ENCODE peak calls at places on chromosomes 11 and 22, in ten cellular contexts. One of them, this sample, is unnamed.

GRCh38 chr11:117199061-117199915 is at the start of gene TAGLN:
- DNase-seq in OCI-LY7: no peak
- DNase-seq in A549: no peak
- DNase-seq in HFFc6: peak; percentile 94
- DNase-seq in spleen: no peak
- DNase-seq in neural crest cell: peak; percentile 15
- DNase-seq in brain microvascular endothelial cell: peak; percentile 97
- DNase-seq in K562: no peak
- DNase-seq in HL-60: no peak
- DNase-seq in astrocyte of the spinal cord: peak; percentile 97
- DNase-seq in this sample: no peak

GRCh38 chr11:40445391-40445790 is 1014.1 kb downstream of the LRRC4C start:
- DNase-seq in OCI-LY7: no peak
- DNase-seq in A549: no peak
- DNase-seq in HFFc6: peak; percentile 4
- DNase-seq in spleen: no peak
- DNase-seq in neural crest cell: no peak
- DNase-seq in brain microvascular endothelial cell: no peak
- DNase-seq in K562: no peak
- DNase-seq in HL-60: no peak
- DNase-seq in astrocyte of the spinal cord: no peak
- DNase-seq in this sample: no peak

GRCh38 chr22:42769574-42770447 is 49.1 kb upstream of the A4GALT start:
- DNase-seq in OCI-LY7: peak; percentile 74
- DNase-seq in A549: no peak
- DNase-seq in HFFc6: peak; percentile 63
- DNase-seq in spleen: peak; percentile 89
- DNase-seq in neural crest cell: no peak
- DNase-seq in brain microvascular endothelial cell: peak; percentile 90
- DNase-seq in K562: peak; percentile 62
- DNase-seq in HL-60: peak; percentile 65
- DNase-seq in astrocyte of the spinal cord: peak; percentile 82
- DNase-seq in this sample: no peak

GRCh38 chr22:29353286-29353685 is 35.1 kb downstream of the AP1B1 start:
- DNase-seq in OCI-LY7: no peak
- DNase-seq in A549: no peak
- DNase-seq in HFFc6: no peak
- DNase-seq in spleen: no peak
- DNase-seq in neural crest cell: no peak
- DNase-seq in brain microvascular endothelial cell: no peak
- DNase-seq in K562: no peak
- DNase-seq in HL-60: no peak
- DNase-seq in astrocyte of the spinal cord: no peak
- DNase-seq in this sample: no peak

GRCh38 chr22:42484506-42484905 is 35.1 kb downstream of the RRP7A start:
- DNase-seq in OCI-LY7: no peak
- DNase-seq in A549: no peak
- DNase-seq in HFFc6: no peak
- DNase-seq in spleen: no peak
- DNase-seq in neural crest cell: no peak
- DNase-seq in brain microvascular endothelial cell: no peak
- DNase-seq in K562: no peak
- DNase-seq in HL-60: no peak
- DNase-seq in astrocyte of the spinal cord: no peak
- DNase-seq in this sample: no peak

GRCh38 chr11:122486793-122487495 is 168.6 kb upstream of the UBASH3B start:
- DNase-seq in OCI-LY7: no peak
- DNase-seq in A549: no peak
- DNase-seq in HFFc6: no peak
- DNase-seq in spleen: no peak
- DNase-seq in neural crest cell: peak; percentile 4
- DNase-seq in brain microvascular endothelial cell: peak; percentile 2
- DNase-seq in K562: no peak
- DNase-seq in HL-60: no peak
- DNase-seq in astrocyte of the spinal cord: peak; percentile 5
- DNase-seq in this sample: no peak

GRCh38 chr22:42320463-42321416 is 50.3 kb upstream of the TCF20 start:
- DNase-seq in OCI-LY7: no peak
- DNase-seq in A549: no peak
- DNase-seq in HFFc6: no peak
- DNase-seq in spleen: no peak
- DNase-seq in neural crest cell: no peak
- DNase-seq in brain microvascular endothelial cell: no peak
- DNase-seq in K562: no peak
- DNase-seq in HL-60: no peak
- DNase-seq in astrocyte of the spinal cord: no peak
- DNase-seq in this sample: no peak

GRCh38 chr11:134474942-134475341 is 62.9 kb upstream of the B3GAT1 start:
- DNase-seq in OCI-LY7: no peak
- DNase-seq in A549: no peak
- DNase-seq in HFFc6: no peak
- DNase-seq in spleen: no peak
- DNase-seq in neural crest cell: no peak
- DNase-seq in brain microvascular endothelial cell: no peak
- DNase-seq in K562: no peak
- DNase-seq in HL-60: no peak
- DNase-seq in astrocyte of the spinal cord: no peak
- DNase-seq in this sample: no peak

DNA sequence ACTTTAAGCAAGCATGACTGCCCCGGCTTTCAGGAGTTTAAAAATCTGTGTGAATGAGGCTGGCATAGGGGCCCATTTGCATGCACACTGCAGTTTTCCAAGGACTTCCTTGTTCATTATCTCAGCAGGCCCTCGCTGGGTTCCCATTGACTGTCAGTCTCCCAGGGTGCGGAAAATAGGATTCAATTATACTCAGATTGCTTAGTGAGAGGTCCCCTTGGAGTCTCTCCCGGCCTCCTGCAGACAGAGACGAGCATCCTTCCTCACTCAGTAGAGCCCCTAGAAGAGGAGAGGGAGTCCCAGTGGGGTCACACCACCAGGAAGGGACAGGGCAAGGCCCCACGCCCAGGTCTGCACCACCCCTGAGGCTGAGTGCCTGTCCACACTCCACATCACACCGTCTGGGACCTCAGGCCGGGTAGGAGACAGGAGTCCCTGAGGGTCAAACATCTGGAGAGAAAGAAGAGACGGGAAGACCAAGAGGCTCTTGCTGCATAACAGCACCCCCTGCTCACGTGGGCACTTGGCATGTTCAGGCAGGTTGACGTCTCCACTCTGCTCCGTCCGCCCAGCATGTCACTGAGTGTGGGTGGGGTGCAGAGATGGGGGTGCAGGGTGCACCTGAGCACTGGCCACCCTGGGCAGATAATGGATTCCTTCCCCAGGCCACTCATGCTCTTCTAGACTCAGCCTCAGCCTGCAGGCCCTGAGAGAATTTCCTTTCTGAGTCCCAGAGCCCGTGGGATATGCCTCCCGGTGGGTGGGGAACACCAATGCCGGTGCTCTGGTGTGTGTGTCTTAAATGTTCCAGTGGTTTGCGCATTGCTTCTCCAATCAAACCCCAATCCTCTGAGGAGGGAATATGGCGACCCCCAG is 58.8 kb downstream of the MCM5 start:
- DNase-seq in OCI-LY7: no peak
- DNase-seq in A549: no peak
- DNase-seq in HFFc6: no peak
- DNase-seq in spleen: no peak
- DNase-seq in neural crest cell: no peak
- DNase-seq in brain microvascular endothelial cell: no peak
- DNase-seq in K562: no peak
- DNase-seq in HL-60: no peak
- DNase-seq in astrocyte of the spinal cord: no peak
- DNase-seq in this sample: no peak
- TF ChIP-seq CTCF in OCI-LY7: no peak
- TF ChIP-seq CTCF in A549: no peak
- TF ChIP-seq CTCF in HFFc6: no peak
- TF ChIP-seq CTCF in spleen: no peak
- TF ChIP-seq CTCF in neural crest cell: no peak
- TF ChIP-seq CTCF in brain microvascular endothelial cell: no peak
- TF ChIP-seq CTCF in K562: no peak
- TF ChIP-seq CTCF in HL-60: no peak
- TF ChIP-seq CTCF in astrocyte of the spinal cord: no peak
- TF ChIP-seq CTCF in this sample: no peak

GRCh38 chr22:23373601-23374000 is 193.3 kb downstream of the BCR start:
- DNase-seq in OCI-LY7: no peak
- DNase-seq in A549: no peak
- DNase-seq in HFFc6: no peak
- DNase-seq in spleen: no peak
- DNase-seq in neural crest cell: no peak
- DNase-seq in brain microvascular endothelial cell: no peak
- DNase-seq in K562: no peak
- DNase-seq in HL-60: no peak
- DNase-seq in astrocyte of the spinal cord: no peak
- DNase-seq in this sample: no peak

GRCh38 chr22:23377767-23378166 is 197.5 kb downstream of the BCR start:
- DNase-seq in OCI-LY7: no peak
- DNase-seq in A549: no peak
- DNase-seq in HFFc6: no peak
- DNase-seq in spleen: no peak
- DNase-seq in neural crest cell: no peak
- DNase-seq in brain microvascular endothelial cell: no peak
- DNase-seq in K562: no peak
- DNase-seq in HL-60: no peak
- DNase-seq in astrocyte of the spinal cord: no peak
- DNase-seq in this sample: no peak

GRCh38 chr22:23380230-23380573 is 199.9 kb downstream of the IGLL1 start:
- DNase-seq in OCI-LY7: no peak
- DNase-seq in A549: no peak
- DNase-seq in HFFc6: no peak
- DNase-seq in spleen: no peak
- DNase-seq in neural crest cell: no peak
- DNase-seq in brain microvascular endothelial cell: no peak
- DNase-seq in K562: no peak
- DNase-seq in HL-60: no peak
- DNase-seq in astrocyte of the spinal cord: no peak
- DNase-seq in this sample: no peak

GRCh38 chr22:23375031-23375827 is 194.9 kb downstream of the BCR start:
- DNase-seq in OCI-LY7: no peak
- DNase-seq in A549: no peak
- DNase-seq in HFFc6: no peak
- DNase-seq in spleen: no peak
- DNase-seq in neural crest cell: no peak
- DNase-seq in brain microvascular endothelial cell: no peak
- DNase-seq in K562: no peak
- DNase-seq in HL-60: no peak
- DNase-seq in astrocyte of the spinal cord: no peak
- DNase-seq in this sample: no peak

DNA sequence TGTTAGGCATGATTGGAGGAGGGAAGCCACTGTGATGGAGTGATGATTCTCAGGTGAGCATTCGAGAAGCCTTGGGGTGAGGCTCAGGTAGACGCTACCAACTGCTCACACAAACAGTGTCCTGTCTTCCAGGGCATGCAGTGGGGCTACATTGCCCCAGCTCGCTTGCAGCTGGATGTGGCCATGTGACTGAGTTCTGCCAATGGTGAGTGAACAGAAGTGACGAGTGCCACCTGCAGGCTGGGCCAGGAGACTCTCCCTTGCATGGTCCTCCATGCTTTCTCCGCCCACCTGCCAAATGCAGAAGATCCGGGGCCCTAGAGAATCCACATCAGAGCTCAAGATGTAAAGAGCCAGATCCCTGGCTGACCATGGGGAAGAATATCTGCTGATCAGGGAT is 195.9 kb downstream of the BCR start:
- DNase-seq in OCI-LY7: peak; percentile 50
- DNase-seq in A549: peak; percentile 23
- DNase-seq in HFFc6: peak; percentile 2
- DNase-seq in spleen: no peak
- DNase-seq in neural crest cell: no peak
- DNase-seq in brain microvascular endothelial cell: no peak
- DNase-seq in K562: peak; percentile 65
- DNase-seq in HL-60: peak; percentile 2
- DNase-seq in astrocyte of the spinal cord: no peak
- DNase-seq in this sample: no peak
- TF ChIP-seq CTCF in OCI-LY7: peak; percentile 62
- TF ChIP-seq CTCF in A549: peak; percentile 8
- TF ChIP-seq CTCF in HFFc6: peak; percentile 54
- TF ChIP-seq CTCF in spleen: no peak
- TF ChIP-seq CTCF in neural crest cell: peak; percentile 24
- TF ChIP-seq CTCF in brain microvascular endothelial cell: peak; percentile 28
- TF ChIP-seq CTCF in K562: peak; percentile 66
- TF ChIP-seq CTCF in HL-60: no peak
- TF ChIP-seq CTCF in astrocyte of the spinal cord: peak; percentile 50
- TF ChIP-seq CTCF in this sample: no peak

GRCh38 chr11:27716850-27717249 is 16.6 kb upstream of the BDNF start:
- DNase-seq in OCI-LY7: no peak
- DNase-seq in A549: no peak
- DNase-seq in HFFc6: peak; percentile 57
- DNase-seq in spleen: no peak
- DNase-seq in neural crest cell: no peak
- DNase-seq in brain microvascular endothelial cell: no peak
- DNase-seq in K562: no peak
- DNase-seq in HL-60: no peak
- DNase-seq in astrocyte of the spinal cord: peak; percentile 62
- DNase-seq in this sample: no peak
- TF ChIP-seq CTCF in OCI-LY7: no peak
- TF ChIP-seq CTCF in A549: no peak
- TF ChIP-seq CTCF in HFFc6: peak; percentile 49
- TF ChIP-seq CTCF in spleen: no peak
- TF ChIP-seq CTCF in neural crest cell: no peak
- TF ChIP-seq CTCF in brain microvascular endothelial cell: peak; percentile 38
- TF ChIP-seq CTCF in K562: no peak
- TF ChIP-seq CTCF in HL-60: no peak
- TF ChIP-seq CTCF in astrocyte of the spinal cord: peak; percentile 41
- TF ChIP-seq CTCF in this sample: no peak

DNA sequence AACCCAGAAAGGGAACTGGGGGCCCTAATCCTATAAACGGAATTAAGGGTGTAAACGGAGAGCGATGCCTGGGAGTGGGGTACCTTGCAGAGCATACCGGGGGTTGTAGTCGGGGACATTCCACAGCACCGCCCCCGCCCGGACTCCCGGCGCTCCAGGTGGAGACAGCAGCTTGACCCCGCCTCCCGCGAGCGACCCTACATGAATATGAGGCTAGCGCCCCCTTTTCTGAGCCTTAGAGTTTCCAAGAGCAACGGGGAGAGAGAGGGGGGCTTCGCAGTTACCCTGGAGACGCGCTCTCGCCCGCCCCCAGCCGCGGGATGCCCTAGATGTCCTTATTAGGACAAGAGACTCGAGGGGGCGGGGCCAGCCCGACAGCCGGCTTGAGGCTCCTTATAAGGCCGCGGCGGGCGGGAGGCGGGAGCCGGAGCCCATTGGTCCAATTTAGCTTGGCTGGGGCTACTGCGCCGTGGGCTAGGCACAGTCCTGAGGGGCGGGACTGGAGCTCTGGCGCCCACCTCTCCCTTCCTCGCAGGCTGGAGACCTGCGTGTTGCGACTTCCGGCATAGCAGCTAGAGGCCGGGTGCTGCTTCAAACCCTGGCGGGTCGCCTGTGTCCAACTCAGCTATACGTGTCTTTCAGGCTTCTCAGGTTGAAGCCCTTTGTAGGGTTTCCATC is 960 bp upstream of the MUS81 start:
- DNase-seq in OCI-LY7: peak; percentile 99
- DNase-seq in A549: peak; percentile 97
- DNase-seq in HFFc6: peak; percentile 93
- DNase-seq in spleen: peak; percentile 100
- DNase-seq in neural crest cell: peak; percentile 96
- DNase-seq in brain microvascular endothelial cell: peak; percentile 98
- DNase-seq in K562: peak; percentile 83
- DNase-seq in HL-60: peak; percentile 98
- DNase-seq in astrocyte of the spinal cord: peak; percentile 100
- DNase-seq in this sample: peak; percentile 87
- TF ChIP-seq CTCF in OCI-LY7: peak; percentile 26
- TF ChIP-seq CTCF in A549: no peak
- TF ChIP-seq CTCF in HFFc6: peak; percentile 62
- TF ChIP-seq CTCF in spleen: no peak
- TF ChIP-seq CTCF in neural crest cell: peak; percentile 34
- TF ChIP-seq CTCF in brain microvascular endothelial cell: peak; percentile 13
- TF ChIP-seq CTCF in K562: peak; percentile 31
- TF ChIP-seq CTCF in HL-60: no peak
- TF ChIP-seq CTCF in astrocyte of the spinal cord: peak; percentile 12
- TF ChIP-seq CTCF in this sample: no peak

GRCh38 chr11:78574386-78575381 is at the start of gene NARS2:
- DNase-seq in OCI-LY7: peak; percentile 96
- DNase-seq in A549: peak; percentile 97
- DNase-seq in HFFc6: peak; percentile 94
- DNase-seq in spleen: peak; percentile 100
- DNase-seq in neural crest cell: peak; percentile 94
- DNase-seq in brain microvascular endothelial cell: peak; percentile 97
- DNase-seq in K562: peak; percentile 99
- DNase-seq in HL-60: peak; percentile 94
- DNase-seq in astrocyte of the spinal cord: peak; percentile 97
- DNase-seq in this sample: peak; percentile 97
- TF ChIP-seq CTCF in OCI-LY7: no peak
- TF ChIP-seq CTCF in A549: no peak
- TF ChIP-seq CTCF in HFFc6: no peak
- TF ChIP-seq CTCF in spleen: no peak
- TF ChIP-seq CTCF in neural crest cell: no peak
- TF ChIP-seq CTCF in brain microvascular endothelial cell: no peak
- TF ChIP-seq CTCF in K562: no peak
- TF ChIP-seq CTCF in HL-60: no peak
- TF ChIP-seq CTCF in astrocyte of the spinal cord: no peak
- TF ChIP-seq CTCF in this sample: no peak